ENCODE peak calls at places on chromosomes 13 and 19, in nine cellular contexts. One of them, this sample, is unnamed.

GRCh38 chr19:48445256-48445605 is 552 bp upstream of the GRWD1 start:
- DNase-seq in OCI-LY7: no peak
- DNase-seq in adrenal gland: no peak
- DNase-seq in ovary: no peak
- DNase-seq in H1: no peak
- DNase-seq in neural crest cell: no peak
- DNase-seq in A673: peak
- DNase-seq in H9: peak
- DNase-seq in cardiac fibroblast: peak
- DNase-seq in this sample: peak

GRCh38 chr13:107342747-107343146 is 774.8 kb upstream of the ARGLU1 start:
- DNase-seq in neural crest cell: no peak
- DNase-seq in adrenal gland: no peak
- DNase-seq in ovary: no peak
- DNase-seq in H1: no peak
- DNase-seq in H9: no peak
- DNase-seq in OCI-LY7: no peak
- DNase-seq in A673: no peak
- DNase-seq in cardiac fibroblast: no peak
- DNase-seq in this sample: no peak

GRCh38 chr19:18542936-18543813 is at the start of gene FKBP8:
- DNase-seq in neural crest cell: peak
- DNase-seq in OCI-LY7: peak
- DNase-seq in ovary: peak
- DNase-seq in H1: peak
- DNase-seq in A673: peak
- DNase-seq in adrenal gland: peak
- DNase-seq in cardiac fibroblast: peak
- DNase-seq in H9: peak
- DNase-seq in this sample: peak

GRCh38 chr13:21542563-21542962 is 61.4 kb downstream of the MICU2 start:
- DNase-seq in cardiac fibroblast: no peak
- DNase-seq in A673: no peak
- DNase-seq in adrenal gland: no peak
- DNase-seq in H1: no peak
- DNase-seq in neural crest cell: no peak
- DNase-seq in H9: no peak
- DNase-seq in OCI-LY7: no peak
- DNase-seq in ovary: no peak
- DNase-seq in this sample: no peak

GRCh38 chr19:16661480-16662034 is 618 bp downstream of the TMEM38A start:
- DNase-seq in H1: no peak
- DNase-seq in cardiac fibroblast: peak
- DNase-seq in neural crest cell: no peak
- DNase-seq in H9: peak
- DNase-seq in A673: no peak
- DNase-seq in adrenal gland: peak
- DNase-seq in ovary: peak
- DNase-seq in OCI-LY7: peak
- DNase-seq in this sample: peak

GRCh38 chr19:54451997-54452396 is 3.0 kb downstream of the LENG8 start:
- DNase-seq in neural crest cell: no peak
- DNase-seq in ovary: no peak
- DNase-seq in H1: no peak
- DNase-seq in A673: no peak
- DNase-seq in cardiac fibroblast: no peak
- DNase-seq in OCI-LY7: no peak
- DNase-seq in adrenal gland: no peak
- DNase-seq in H9: no peak
- DNase-seq in this sample: no peak

GRCh38 chr19:55088021-55088451 is 12.4 kb downstream of the EPS8L1 start:
- DNase-seq in A673: no peak
- DNase-seq in H9: no peak
- DNase-seq in ovary: no peak
- DNase-seq in neural crest cell: no peak
- DNase-seq in OCI-LY7: no peak
- DNase-seq in H1: no peak
- DNase-seq in adrenal gland: no peak
- DNase-seq in cardiac fibroblast: no peak
- DNase-seq in this sample: no peak

GRCh38 chr19:594265-594870 is 4.7 kb downstream of the HCN2 start:
- DNase-seq in OCI-LY7: no peak
- DNase-seq in H1: no peak
- DNase-seq in cardiac fibroblast: no peak
- DNase-seq in A673: no peak
- DNase-seq in adrenal gland: no peak
- DNase-seq in ovary: no peak
- DNase-seq in neural crest cell: no peak
- DNase-seq in H9: no peak
- DNase-seq in this sample: no peak

GRCh38 chr13:26601669-26602068 is 44.2 kb downstream of the WASF3 start:
- DNase-seq in adrenal gland: no peak
- DNase-seq in H1: no peak
- DNase-seq in neural crest cell: no peak
- DNase-seq in H9: no peak
- DNase-seq in cardiac fibroblast: peak
- DNase-seq in ovary: no peak
- DNase-seq in A673: peak
- DNase-seq in OCI-LY7: peak
- DNase-seq in this sample: peak

GRCh38 chr19:45079911-45080469 is 930 bp downstream of the GEMIN7 start:
- DNase-seq in H1: no peak
- DNase-seq in OCI-LY7: no peak
- DNase-seq in adrenal gland: no peak
- DNase-seq in neural crest cell: no peak
- DNase-seq in ovary: no peak
- DNase-seq in A673: no peak
- DNase-seq in H9: peak
- DNase-seq in cardiac fibroblast: no peak
- DNase-seq in this sample: no peak

GRCh38 chr13:72390909-72391308 is 336.5 kb downstream of the MZT1 start:
- DNase-seq in H9: no peak
- DNase-seq in OCI-LY7: no peak
- DNase-seq in A673: no peak
- DNase-seq in cardiac fibroblast: peak
- DNase-seq in ovary: no peak
- DNase-seq in adrenal gland: no peak
- DNase-seq in neural crest cell: no peak
- DNase-seq in H1: no peak
- DNase-seq in this sample: no peak

GRCh38 chr19:16325671-16326400 is 1.2 kb downstream of the KLF2 start:
- DNase-seq in H1: no peak
- DNase-seq in ovary: peak
- DNase-seq in A673: peak
- DNase-seq in cardiac fibroblast: peak
- DNase-seq in neural crest cell: no peak
- DNase-seq in H9: peak
- DNase-seq in OCI-LY7: peak
- DNase-seq in adrenal gland: peak
- DNase-seq in this sample: no peak

GRCh38 chr13:75365724-75366173 is 116.2 kb downstream of the TBC1D4 start:
- DNase-seq in H1: no peak
- DNase-seq in neural crest cell: no peak
- DNase-seq in H9: no peak
- DNase-seq in A673: no peak
- DNase-seq in cardiac fibroblast: peak
- DNase-seq in OCI-LY7: peak
- DNase-seq in adrenal gland: no peak
- DNase-seq in ovary: no peak
- DNase-seq in this sample: peak

GRCh38 chr13:72643339-72643989 is 84.0 kb downstream of the MZT1 start:
- DNase-seq in A673: peak
- DNase-seq in H9: no peak
- DNase-seq in OCI-LY7: peak
- DNase-seq in ovary: no peak
- DNase-seq in H1: no peak
- DNase-seq in adrenal gland: peak
- DNase-seq in cardiac fibroblast: peak
- DNase-seq in neural crest cell: peak
- DNase-seq in this sample: peak

GRCh38 chr19:47406711-47407416 is 12.5 kb downstream of the MEIS3 start:
- DNase-seq in A673: no peak
- DNase-seq in H9: peak
- DNase-seq in adrenal gland: no peak
- DNase-seq in OCI-LY7: no peak
- DNase-seq in cardiac fibroblast: no peak
- DNase-seq in H1: no peak
- DNase-seq in neural crest cell: no peak
- DNase-seq in ovary: no peak
- DNase-seq in this sample: peak

GRCh38 chr13:31882794-31883193 is 143.5 kb downstream of the RXFP2 start:
- DNase-seq in H1: no peak
- DNase-seq in neural crest cell: no peak
- DNase-seq in OCI-LY7: no peak
- DNase-seq in cardiac fibroblast: no peak
- DNase-seq in H9: no peak
- DNase-seq in adrenal gland: no peak
- DNase-seq in A673: no peak
- DNase-seq in ovary: no peak
- DNase-seq in this sample: no peak

GRCh38 chr13:50387124-50387581 is 371.9 kb downstream of the KCNRG start:
- DNase-seq in adrenal gland: no peak
- DNase-seq in ovary: no peak
- DNase-seq in OCI-LY7: peak
- DNase-seq in H1: no peak
- DNase-seq in A673: peak
- DNase-seq in neural crest cell: no peak
- DNase-seq in H9: peak
- DNase-seq in cardiac fibroblast: peak
- DNase-seq in this sample: peak

GRCh38 chr13:28558126-28558525 is 63.2 kb upstream of the FLT1 start:
- DNase-seq in adrenal gland: no peak
- DNase-seq in A673: peak
- DNase-seq in cardiac fibroblast: peak
- DNase-seq in ovary: no peak
- DNase-seq in neural crest cell: no peak
- DNase-seq in H9: no peak
- DNase-seq in OCI-LY7: no peak
- DNase-seq in H1: no peak
- DNase-seq in this sample: no peak

GRCh38 chr13:100059827-100060226 is 29.1 kb upstream of the PCCA start:
- DNase-seq in OCI-LY7: no peak
- DNase-seq in adrenal gland: no peak
- DNase-seq in H9: no peak
- DNase-seq in A673: no peak
- DNase-seq in ovary: no peak
- DNase-seq in neural crest cell: no peak
- DNase-seq in cardiac fibroblast: no peak
- DNase-seq in H1: no peak
- DNase-seq in this sample: no peak

GRCh38 chr13:23688336-23688735 is 118.1 kb downstream of the TNFRSF19 start:
- DNase-seq in adrenal gland: no peak
- DNase-seq in cardiac fibroblast: no peak
- DNase-seq in A673: no peak
- DNase-seq in OCI-LY7: no peak
- DNase-seq in ovary: no peak
- DNase-seq in neural crest cell: no peak
- DNase-seq in H1: no peak
- DNase-seq in H9: no peak
- DNase-seq in this sample: no peak
- TF ChIP-seq CTCF in adrenal gland: no peak
- TF ChIP-seq CTCF in cardiac fibroblast: no peak
- TF ChIP-seq CTCF in A673: no peak
- TF ChIP-seq CTCF in OCI-LY7: no peak
- TF ChIP-seq CTCF in ovary: no peak
- TF ChIP-seq CTCF in neural crest cell: no peak
- TF ChIP-seq CTCF in H1: no peak
- TF ChIP-seq CTCF in H9: no peak
- TF ChIP-seq CTCF in this sample: no peak

DNA sequence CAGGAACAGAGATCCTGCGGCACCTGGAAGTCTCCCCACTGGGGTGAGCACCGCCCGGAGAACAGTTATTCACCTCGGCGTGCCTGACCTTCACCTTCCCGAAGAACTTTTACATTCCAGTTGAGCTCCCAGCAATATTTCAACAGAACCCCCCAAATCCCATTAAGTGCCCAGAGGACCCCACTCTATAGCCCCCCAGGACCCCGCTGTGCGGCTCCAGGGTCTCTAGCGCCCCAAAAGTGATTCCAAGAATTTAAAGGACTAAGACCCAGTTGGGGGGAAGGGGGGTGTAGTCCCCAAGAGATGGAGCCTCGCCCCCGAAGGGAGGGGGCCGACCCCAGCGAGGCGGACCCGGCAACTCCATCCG is 480 bp downstream of the GPR108 start:
- DNase-seq in adrenal gland: no peak
- DNase-seq in A673: no peak
- DNase-seq in H9: no peak
- DNase-seq in ovary: no peak
- DNase-seq in OCI-LY7: no peak
- DNase-seq in neural crest cell: no peak
- DNase-seq in H1: no peak
- DNase-seq in cardiac fibroblast: no peak
- DNase-seq in this sample: no peak
- TF ChIP-seq CTCF in adrenal gland: no peak
- TF ChIP-seq CTCF in A673: no peak
- TF ChIP-seq CTCF in H9: no peak
- TF ChIP-seq CTCF in ovary: no peak
- TF ChIP-seq CTCF in OCI-LY7: peak
- TF ChIP-seq CTCF in neural crest cell: no peak
- TF ChIP-seq CTCF in H1: no peak
- TF ChIP-seq CTCF in cardiac fibroblast: no peak
- TF ChIP-seq CTCF in this sample: no peak

GRCh38 chr19:14056741-14057356 is 5.0 kb downstream of the PALM3 start:
- DNase-seq in A673: no peak
- DNase-seq in OCI-LY7: no peak
- DNase-seq in H9: peak
- DNase-seq in neural crest cell: no peak
- DNase-seq in ovary: no peak
- DNase-seq in cardiac fibroblast: no peak
- DNase-seq in adrenal gland: no peak
- DNase-seq in H1: no peak
- DNase-seq in this sample: no peak
- TF ChIP-seq CTCF in A673: no peak
- TF ChIP-seq CTCF in OCI-LY7: no peak
- TF ChIP-seq CTCF in H9: no peak
- TF ChIP-seq CTCF in neural crest cell: no peak
- TF ChIP-seq CTCF in ovary: no peak
- TF ChIP-seq CTCF in cardiac fibroblast: no peak
- TF ChIP-seq CTCF in adrenal gland: no peak
- TF ChIP-seq CTCF in H1: no peak
- TF ChIP-seq CTCF in this sample: no peak

DNA sequence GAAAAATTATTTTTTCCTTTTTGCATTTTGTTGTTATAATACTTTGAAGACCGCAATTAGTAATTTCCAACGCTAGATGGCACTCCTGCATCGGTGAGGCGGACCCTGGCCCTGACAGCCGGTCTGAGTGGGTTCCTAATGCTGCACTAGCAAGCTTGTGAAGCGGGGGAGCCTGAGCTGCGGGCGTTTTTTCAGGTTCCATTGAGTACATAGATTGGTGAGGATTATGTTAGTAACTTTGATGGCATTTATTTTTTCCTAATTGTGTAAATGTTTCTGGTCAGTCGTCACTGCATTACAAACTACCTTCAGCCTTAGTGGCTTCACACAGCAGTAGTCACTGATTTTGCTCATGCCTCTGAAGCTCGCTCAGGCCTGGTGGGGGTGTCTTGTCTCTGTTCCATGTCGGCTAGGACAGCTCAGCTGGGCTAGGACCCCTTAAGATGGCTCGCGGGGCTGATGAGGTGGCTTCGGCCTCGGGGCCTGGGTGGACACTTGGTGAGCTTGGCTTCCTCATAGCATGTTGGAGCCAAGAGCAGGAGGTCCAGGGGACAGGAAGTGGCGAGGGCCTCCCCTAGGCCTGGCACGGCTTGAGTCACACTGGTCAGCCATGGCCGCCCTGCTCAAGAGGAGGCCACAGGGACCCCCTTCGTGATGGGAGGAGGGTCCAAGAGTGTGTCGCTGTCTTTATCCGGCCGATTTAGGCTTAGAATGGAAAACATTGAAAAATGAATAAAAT is 25.0 kb downstream of the ERCC5 start:
- DNase-seq in H1: peak
- DNase-seq in cardiac fibroblast: peak
- DNase-seq in neural crest cell: peak
- DNase-seq in ovary: peak
- DNase-seq in A673: peak
- DNase-seq in OCI-LY7: peak
- DNase-seq in H9: peak
- DNase-seq in adrenal gland: peak
- DNase-seq in this sample: peak
- TF ChIP-seq CTCF in H1: peak
- TF ChIP-seq CTCF in cardiac fibroblast: peak
- TF ChIP-seq CTCF in neural crest cell: peak
- TF ChIP-seq CTCF in ovary: peak
- TF ChIP-seq CTCF in A673: peak
- TF ChIP-seq CTCF in OCI-LY7: peak
- TF ChIP-seq CTCF in H9: peak
- TF ChIP-seq CTCF in adrenal gland: peak
- TF ChIP-seq CTCF in this sample: peak